ENCODE peak calls at places on chromosomes 11 and 22, in six cellular contexts. G, S, C, T, B and J are unnamed samples. For H3K4me1, the result is how much of the 10 kb centered on the place peaks cover.

GRCh38 chr11:4865855-4866254 is 15.8 kb upstream of the OR51T1 start:
- DNase-seq in G (no peak), S (no peak), C (no peak), T (no peak), B (no peak), J (no peak)

GRCh38 chr22:23066200-23067022 is 3.9 kb upstream of the GNAZ start:
- DNase-seq in G (no peak), S (no peak), C (no peak), T (no peak), B (peak), J (no peak)

GRCh38 chr11:102530558-102530957 is at the start of gene MMP7:
- DNase-seq in G (no peak), S (no peak), C (no peak), T (no peak), B (no peak), J (no peak)

GRCh38 chr11:10038916-10039315 is 255.1 kb downstream of the SBF2 start:
- DNase-seq in G (no peak), S (no peak), C (no peak), T (no peak), B (no peak), J (no peak)

GRCh38 chr11:121538054-121538453 is 85.3 kb upstream of the SORL1-AS1 start:
- DNase-seq in G (no peak), S (no peak), C (no peak), T (no peak), B (no peak), J (no peak)

GRCh38 chr11:35478411-35479139 is 46.8 kb downstream of the PAMR1 start:
- DNase-seq in G (no peak), S (no peak), C (peak), T (no peak), B (no peak), J (peak)

GRCh38 chr11:76067099-76067498 is 139.2 kb downstream of the WNT11 start:
- DNase-seq in G (no peak), S (no peak), C (no peak), T (no peak), B (no peak), J (no peak)

GRCh38 chr11:42631223-42631843 is 680.5 kb upstream of the API5 start:
- DNase-seq in G (no peak), S (no peak), C (no peak), T (no peak), B (no peak), J (no peak)

GRCh38 chr11:68354181-68354872 is 41.9 kb downstream of the LRP5 start:
- DNase-seq in G (no peak), S (peak), C (peak), T (peak), B (peak), J (peak)

GRCh38 chr11:7546324-7546791 is 32.6 kb downstream of the PPFIBP2 start:
- DNase-seq in G (no peak), S (no peak), C (no peak), T (no peak), B (no peak), J (no peak)

GRCh38 chr11:118956847-118957469 is 860 bp downstream of the UPK2 start:
- DNase-seq in G (no peak), S (no peak), C (no peak), T (no peak), B (no peak), J (no peak)

GRCh38 chr11:109729761-109730160 is 307.8 kb downstream of the C11orf87 start:
- DNase-seq in G (no peak), S (no peak), C (no peak), T (no peak), B (no peak), J (no peak)

GRCh38 chr11:86814775-86815174 is 14.4 kb downstream of the PRSS23 start:
- DNase-seq in G (no peak), S (no peak), C (no peak), T (no peak), B (no peak), J (no peak)

GRCh38 chr11:69864930-69865661 is 45.9 kb upstream of the FGF3 start:
- DNase-seq in G (no peak), S (no peak), C (no peak), T (no peak), B (no peak), J (no peak)

GRCh38 chr11:59556115-59556882 is 45.0 kb downstream of the OR4D9 start:
- DNase-seq in G (peak), S (no peak), C (peak), T (peak), B (no peak), J (no peak)

GRCh38 chr11:93288079-93288478 is 42.5 kb upstream of the DEUP1 start:
- DNase-seq in G (no peak), S (no peak), C (no peak), T (no peak), B (no peak), J (no peak)

GRCh38 chr11:9639099-9639498 is 24.8 kb upstream of the SWAP70 start:
- DNase-seq in G (no peak), S (no peak), C (peak), T (peak), B (no peak), J (peak)

GRCh38 chr11:3340025-3340424 is 38.9 kb downstream of the ZNF195 start:
- DNase-seq in G (no peak), S (no peak), C (no peak), T (no peak), B (no peak), J (no peak)

GRCh38 chr22:37166675-37167066 is 17.0 kb upstream of the IL2RB start:
- DNase-seq in G (peak), S (peak), C (peak), T (peak), B (peak), J (peak)

GRCh38 chr11:1838077-1838425 is 730 bp upstream of the TNNI2 start:
- DNase-seq in G (no peak), S (no peak), C (peak), T (no peak), B (no peak), J (no peak)

GRCh38 chr11:94792453-94792852 is 24.3 kb downstream of the AMOTL1 start:
- DNase-seq in G (no peak), S (no peak), C (no peak), T (no peak), B (no peak), J (no peak)
- H3K4me1 ChIP-seq in G (half or more), S (half or more), C (half or more), T (under half), B (under half), J (under half)

GRCh38 chr22:35601743-35602633 is 15.1 kb downstream of the MB start:
- DNase-seq in G (no peak), S (no peak), C (no peak), T (peak), B (no peak), J (no peak)

GRCh38 chr22:35606916-35607315 is 10.2 kb downstream of the MB start:
- DNase-seq in G (no peak), S (no peak), C (no peak), T (no peak), B (no peak), J (no peak)

GRCh38 chr22:35608088-35608487 is 9.0 kb downstream of the MB start:
- DNase-seq in G (no peak), S (no peak), C (no peak), T (no peak), B (no peak), J (no peak)

GRCh38 chr22:35605787-35606492 is 11.2 kb downstream of the MB start:
- DNase-seq in G (no peak), S (no peak), C (peak), T (no peak), B (no peak), J (peak)

GRCh38 chr22:35604671-35605457 is 12.3 kb downstream of the MB start:
- DNase-seq in G (no peak), S (no peak), C (no peak), T (no peak), B (no peak), J (peak)
- H3K4me3 ChIP-seq in G (no peak), S (no peak), C (no peak), T (no peak), B (no peak), J (no peak)

GRCh38 chr11:57288771-57289579 is 35.8 kb downstream of the TNKS1BP1 start:
- DNase-seq in G (no peak), S (no peak), C (no peak), T (no peak), B (peak), J (no peak)
- H3K4me1 ChIP-seq in G (half or more), S (under half), C (under half), T (under half), B (under half), J (under half)

GRCh38 chr22:35314161-35314942 is 14.7 kb downstream of the TOM1 start:
- DNase-seq in G (peak), S (no peak), C (peak), T (no peak), B (peak), J (no peak)

GRCh38 chr22:35312198-35313059 is 12.7 kb downstream of the TOM1 start:
- DNase-seq in G (peak), S (no peak), C (peak), T (no peak), B (no peak), J (peak)

GRCh38 chr22:35311551-35311999 is 11.9 kb downstream of the TOM1 start:
- DNase-seq in G (peak), S (no peak), C (peak), T (no peak), B (no peak), J (no peak)

GRCh38 chr22:35315141-35315854 is 15.6 kb downstream of the TOM1 start:
- DNase-seq in G (peak), S (no peak), C (peak), T (no peak), B (no peak), J (peak)

GRCh38 chr22:35313311-35314121 is 13.8 kb downstream of the TOM1 start:
- DNase-seq in G (peak), S (peak), C (peak), T (no peak), B (no peak), J (peak)
- H3K4me3 ChIP-seq in G (no peak), S (peak), C (peak), T (no peak), B (no peak), J (no peak)

GRCh38 chr11:77223797-77224196 is 77.7 kb downstream of the GDPD4 start:
- DNase-seq in G (no peak), S (no peak), C (no peak), T (no peak), B (no peak), J (no peak)
- H3K4me1 ChIP-seq in G (under half), S (under half), C (under half), T (under half), B (under half), J (under half)

DNA sequence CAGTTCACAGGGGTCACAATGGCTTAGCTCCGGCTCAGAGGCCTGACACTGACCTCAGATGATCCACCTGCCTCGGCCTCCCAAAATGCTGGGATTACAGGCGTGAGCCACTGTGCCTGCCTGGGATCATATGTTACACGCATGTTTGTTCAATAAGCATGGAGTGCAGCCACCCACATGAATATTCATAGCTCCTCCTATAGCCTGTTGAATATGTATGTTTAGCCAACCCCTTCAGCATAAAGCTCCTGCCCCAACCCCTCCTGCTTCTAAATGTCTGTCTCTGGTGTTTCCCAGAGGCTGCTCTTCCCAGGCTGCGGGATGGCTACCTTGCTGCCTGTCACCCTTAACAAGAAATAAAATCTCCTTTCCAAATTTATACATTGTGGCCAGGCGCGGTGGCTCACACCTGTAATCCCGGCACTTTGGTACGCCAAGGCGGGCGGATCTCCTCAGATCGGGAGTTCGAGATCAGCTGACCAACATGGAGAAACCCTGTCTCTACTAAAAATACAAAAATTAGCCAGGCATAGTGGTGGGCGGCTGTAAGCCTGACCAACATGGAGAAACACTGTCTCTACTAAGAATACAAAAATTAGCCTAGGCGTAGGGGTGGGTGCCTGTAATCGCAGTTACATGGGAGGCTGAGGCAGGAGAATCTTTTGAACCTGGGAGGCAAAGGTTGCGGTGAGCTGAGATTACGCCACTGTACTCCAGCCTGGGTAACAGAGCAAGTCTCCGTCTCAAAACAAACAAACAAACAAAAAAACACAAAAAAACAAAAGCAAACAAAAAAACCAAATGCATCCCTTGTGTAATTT is 1.1 kb upstream of the APOBEC3F start:
- DNase-seq in G (no peak), S (no peak), C (no peak), T (no peak), B (no peak), J (no peak)
- H3K4me3 ChIP-seq in G (no peak), S (peak), C (peak), T (no peak), B (no peak), J (no peak)

GRCh38 chr11:335779-336665 is 15.4 kb upstream of the IFITM3 start:
- DNase-seq in G (no peak), S (no peak), C (peak), T (no peak), B (no peak), J (peak)

GRCh38 chr11:336666-337002 is 16.0 kb upstream of the IFITM3 start:
- DNase-seq in G (no peak), S (no peak), C (no peak), T (no peak), B (no peak), J (peak)

GRCh38 chr11:331332-332060 is 10.8 kb upstream of the IFITM3 start:
- DNase-seq in G (no peak), S (no peak), C (no peak), T (no peak), B (no peak), J (no peak)

GRCh38 chr11:332651-333480 is 12.2 kb upstream of the IFITM3 start:
- DNase-seq in G (no peak), S (no peak), C (no peak), T (no peak), B (no peak), J (peak)

DNA sequence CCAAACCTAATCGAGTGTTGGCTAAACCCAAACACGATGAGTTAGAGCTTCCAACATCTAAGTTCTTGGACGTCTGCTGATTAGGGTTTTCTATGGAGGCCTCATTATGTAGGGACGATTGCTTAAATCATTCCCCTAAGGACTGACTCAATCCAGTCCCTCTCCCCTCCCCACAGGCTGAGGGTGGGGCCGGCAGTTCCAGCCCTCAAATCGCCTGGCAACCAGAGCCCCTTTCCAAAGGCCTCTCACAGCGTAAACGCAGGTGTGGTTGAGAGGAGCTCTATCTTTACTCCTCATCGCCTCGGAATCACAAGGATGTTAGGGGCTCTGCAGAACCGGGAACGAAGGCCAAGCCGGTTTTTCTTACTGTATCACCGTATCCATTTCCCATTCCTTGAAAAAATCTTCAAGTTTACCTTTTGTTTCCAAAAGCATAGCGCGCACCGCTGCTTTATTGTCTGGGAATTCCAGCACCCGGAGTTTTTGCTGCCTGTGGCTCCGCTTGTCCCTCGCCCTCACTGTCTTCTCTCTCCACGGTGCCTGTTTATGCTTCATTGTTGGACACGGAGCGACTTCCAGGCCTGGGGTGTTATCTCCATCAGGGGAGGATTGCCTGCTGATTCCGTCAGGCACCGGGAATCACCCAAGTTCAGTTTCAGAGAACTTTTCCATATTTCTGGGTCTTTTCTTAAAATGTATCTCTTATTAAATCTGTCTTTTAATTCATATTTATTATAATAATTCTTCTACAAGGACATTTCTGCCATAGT is 13.8 kb upstream of the IFITM3 start:
- DNase-seq in G (peak), S (no peak), C (peak), T (no peak), B (no peak), J (peak)
- H3K4me1 ChIP-seq in G (under half), S (under half), C (under half), T (under half), B (under half), J (under half)